ENCODE peak calls at places on chromosomes 1 and 21, in five cellular contexts. R, J, I, X and M are unnamed samples.

GRCh38 chr1:243791586-243792267 is 58.3 kb downstream of the AKT3 start:
- DNase-seq in R (no peak), J (no peak), I (peak; percentile 66), X (no peak), M (no peak)

GRCh38 chr1:12485231-12486172 is 132.5 kb downstream of the DHRS3 start:
- DNase-seq in R (no peak), J (no peak), I (no peak), X (no peak), M (no peak)

GRCh38 chr21:19120591-19120990 is 717.0 kb upstream of the TMPRSS15 start:
- DNase-seq in R (no peak), J (no peak), I (no peak), X (no peak), M (no peak)

GRCh38 chr1:192914696-192915095 is 105.9 kb downstream of the RGS2 start:
- DNase-seq in R (no peak), J (no peak), I (no peak), X (no peak), M (no peak)

GRCh38 chr1:154145986-154146385 is 8.9 kb downstream of the NUP210L start:
- DNase-seq in R (no peak), J (no peak), I (no peak), X (no peak), M (no peak)

GRCh38 chr1:53592521-53592982 is 133.4 kb downstream of the DMRTB1 start:
- DNase-seq in R (peak; percentile 82), J (peak; percentile 33), I (peak; percentile 97), X (no peak), M (no peak)

GRCh38 chr1:222713091-222714012 is 988 bp downstream of the BROX start:
- DNase-seq in R (peak; percentile 95), J (peak; percentile 94), I (peak; percentile 95), X (peak; percentile 95), M (peak; percentile 92)

GRCh38 chr1:8217011-8217711 is 100.8 kb upstream of the SLC45A1 start:
- DNase-seq in R (no peak), J (peak; percentile 37), I (peak; percentile 31), X (no peak), M (no peak)

GRCh38 chr1:115989711-115990110 is 13.4 kb downstream of the SLC22A15 start:
- DNase-seq in R (no peak), J (no peak), I (no peak), X (no peak), M (no peak)

GRCh38 chr1:198480876-198481275 is 59.6 kb downstream of the ATP6V1G3 start:
- DNase-seq in R (no peak), J (peak; percentile 19), I (no peak), X (no peak), M (no peak)

GRCh38 chr1:9822897-9823692 is 670 bp downstream of the CLSTN1 start:
- DNase-seq in R (peak; percentile 29), J (peak; percentile 50), I (no peak), X (no peak), M (no peak)

GRCh38 chr1:59433440-59433813 is 136.5 kb downstream of the FGGY start:
- DNase-seq in R (peak; percentile 80), J (no peak), I (no peak), X (no peak), M (no peak)

GRCh38 chr1:9265966-9266365 is 26.7 kb upstream of the SPSB1 start:
- DNase-seq in R (no peak), J (no peak), I (no peak), X (no peak), M (no peak)

GRCh38 chr1:14737561-14738094 is 139.1 kb downstream of the KAZN start:
- DNase-seq in R (no peak), J (no peak), I (no peak), X (no peak), M (no peak)

GRCh38 chr1:14625587-14626447 is 27.3 kb downstream of the KAZN start:
- DNase-seq in R (no peak), J (no peak), I (no peak), X (no peak), M (no peak)

GRCh38 chr21:41247561-41247968 is 69.0 kb upstream of the FAM3B start:
- DNase-seq in R (no peak), J (peak; percentile 64), I (no peak), X (no peak), M (no peak)

GRCh38 chr1:162300057-162300917 is 76.4 kb downstream of the SPATA46 start:
- DNase-seq in R (no peak), J (no peak), I (no peak), X (no peak), M (no peak)

GRCh38 chr1:112515311-112516009 is 6.7 kb downstream of the WNT2B start:
- DNase-seq in R (peak; percentile 76), J (no peak), I (peak; percentile 84), X (no peak), M (no peak)

GRCh38 chr1:25794325-25794724 is 5.7 kb upstream of the SELENON start:
- DNase-seq in R (peak; percentile 46), J (no peak), I (no peak), X (no peak), M (no peak)

GRCh38 chr1:6460349-6461236 is 5.4 kb downstream of the TNFRSF25 start:
- DNase-seq in R (no peak), J (no peak), I (peak; percentile 19), X (no peak), M (no peak)

GRCh38 chr1:109412551-109412950 is 13.7 kb downstream of the PSMA5 start:
- DNase-seq in R (no peak), J (no peak), I (no peak), X (no peak), M (no peak)

GRCh38 chr21:44931137-44931500 is 8.7 kb upstream of the SLX9 start:
- DNase-seq in R (peak; percentile 55), J (no peak), I (no peak), X (no peak), M (no peak)

GRCh38 chr1:65395887-65396612 is 24.4 kb upstream of the LEPR start:
- DNase-seq in R (peak; percentile 46), J (no peak), I (peak; percentile 32), X (no peak), M (no peak)